ENCODE peak calls at places on chromosomes 16 and 17, in four cellular contexts. One of them, this sample, is unnamed.
A peak's percentile ranks its signal among the peaks of the same experiment; 100 is the strongest.

GRCh38 chr16:17328971-17329370 is 141.8 kb downstream of the XYLT1 start:
- DNase-seq in coronary artery: no peak
- DNase-seq in HFFc6: no peak
- DNase-seq in IMR-90: no peak
- DNase-seq in this sample: no peak

GRCh38 chr16:88969361-88969831 is 7.6 kb downstream of the CBFA2T3 start:
- DNase-seq in IMR-90: no peak
- DNase-seq in coronary artery: no peak
- DNase-seq in HFFc6: no peak
- DNase-seq in this sample: peak; percentile 59

GRCh38 chr17:2218426-2218825 is 85.2 kb downstream of the SMG6 start:
- DNase-seq in IMR-90: no peak
- DNase-seq in HFFc6: no peak
- DNase-seq in coronary artery: no peak
- DNase-seq in this sample: no peak

GRCh38 chr16:67528222-67528869 is at the start of gene RIPOR1:
- DNase-seq in HFFc6: no peak
- DNase-seq in IMR-90: no peak
- DNase-seq in coronary artery: peak; percentile 84
- DNase-seq in this sample: peak; percentile 89

GRCh38 chr17:37483311-37484039 is 6.2 kb upstream of the DUSP14 start:
- DNase-seq in HFFc6: peak; percentile 89
- DNase-seq in coronary artery: no peak
- DNase-seq in IMR-90: peak; percentile 98
- DNase-seq in this sample: peak; percentile 26

GRCh38 chr17:77523562-77523961 is 382.8 kb downstream of the SEC14L1 start:
- DNase-seq in HFFc6: no peak
- DNase-seq in IMR-90: no peak
- DNase-seq in coronary artery: peak; percentile 21
- DNase-seq in this sample: no peak

GRCh38 chr17:29722411-29723198 is 99.9 kb upstream of the CORO6 start:
- DNase-seq in IMR-90: peak; percentile 73
- DNase-seq in coronary artery: no peak
- DNase-seq in HFFc6: no peak
- DNase-seq in this sample: peak; percentile 73

GRCh38 chr16:56851671-56852400 is 13.2 kb upstream of the SLC12A3 start:
- DNase-seq in HFFc6: no peak
- DNase-seq in IMR-90: peak; percentile 50
- DNase-seq in coronary artery: no peak
- DNase-seq in this sample: no peak

GRCh38 chr17:671076-671762 is 43.4 kb downstream of the VPS53 start:
- DNase-seq in coronary artery: no peak
- DNase-seq in IMR-90: no peak
- DNase-seq in HFFc6: no peak
- DNase-seq in this sample: no peak

GRCh38 chr17:59858167-59858790 is 34.5 kb downstream of the TUBD1 start:
- DNase-seq in HFFc6: no peak
- DNase-seq in IMR-90: peak; percentile 23
- DNase-seq in coronary artery: no peak
- DNase-seq in this sample: no peak

GRCh38 chr16:84487358-84487757 is 17.1 kb downstream of the MEAK7 start:
- DNase-seq in coronary artery: peak; percentile 58
- DNase-seq in HFFc6: no peak
- DNase-seq in IMR-90: no peak
- DNase-seq in this sample: no peak

DNA sequence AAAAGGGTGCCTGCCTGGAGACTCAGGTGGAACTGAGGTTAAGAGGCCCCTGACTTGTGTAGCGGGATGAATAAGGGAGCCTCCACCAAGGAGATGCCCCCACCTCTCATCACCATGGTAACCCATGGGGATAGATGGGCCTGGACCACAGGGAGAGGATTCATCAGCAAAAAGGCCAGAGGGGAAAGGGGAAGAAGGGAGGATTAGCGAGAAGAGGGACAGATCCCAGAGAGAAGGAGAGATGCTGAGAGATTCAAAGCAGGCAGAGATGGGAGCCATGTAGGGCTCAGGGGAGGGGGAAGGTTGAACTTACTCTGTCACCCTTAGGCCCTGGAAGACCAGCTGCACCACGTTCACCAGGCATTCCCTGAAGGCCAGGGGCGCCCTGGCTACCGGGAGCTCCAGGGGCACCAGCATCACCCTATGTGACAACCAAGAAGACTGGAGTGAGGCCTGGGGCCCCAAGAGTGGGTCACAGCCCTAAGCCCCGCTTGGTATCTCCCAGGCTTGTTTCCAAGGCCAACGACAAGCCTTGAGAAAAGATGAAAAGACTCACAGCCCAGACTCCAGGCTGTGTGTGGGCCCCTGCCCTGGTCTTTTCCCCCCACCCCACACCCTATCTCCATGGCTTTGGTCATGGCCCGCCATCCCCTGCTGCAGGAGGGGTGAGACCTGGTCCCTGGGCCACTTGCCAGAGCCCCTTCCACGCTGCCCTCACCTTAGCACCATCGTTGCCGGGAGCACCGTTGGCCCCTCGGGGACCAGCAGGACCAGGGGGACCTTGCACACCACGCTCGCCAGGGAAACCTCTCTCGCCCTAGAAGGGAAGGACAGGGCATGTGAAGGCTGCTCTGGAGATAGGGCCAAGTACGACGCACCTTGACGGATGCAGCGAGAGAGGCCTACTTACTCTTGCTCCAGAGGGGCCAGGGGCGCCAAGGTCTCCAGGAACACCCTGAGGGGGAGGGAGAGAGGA is 10.1 kb downstream of the COL1A1 start:
- DNase-seq in HFFc6: peak; percentile 57
- DNase-seq in coronary artery: no peak
- DNase-seq in IMR-90: peak; percentile 82
- DNase-seq in this sample: no peak
- TF ChIP-seq CTCF in HFFc6: no peak
- TF ChIP-seq CTCF in coronary artery: no peak
- TF ChIP-seq CTCF in IMR-90: no peak
- TF ChIP-seq CTCF in this sample: no peak

DNA sequence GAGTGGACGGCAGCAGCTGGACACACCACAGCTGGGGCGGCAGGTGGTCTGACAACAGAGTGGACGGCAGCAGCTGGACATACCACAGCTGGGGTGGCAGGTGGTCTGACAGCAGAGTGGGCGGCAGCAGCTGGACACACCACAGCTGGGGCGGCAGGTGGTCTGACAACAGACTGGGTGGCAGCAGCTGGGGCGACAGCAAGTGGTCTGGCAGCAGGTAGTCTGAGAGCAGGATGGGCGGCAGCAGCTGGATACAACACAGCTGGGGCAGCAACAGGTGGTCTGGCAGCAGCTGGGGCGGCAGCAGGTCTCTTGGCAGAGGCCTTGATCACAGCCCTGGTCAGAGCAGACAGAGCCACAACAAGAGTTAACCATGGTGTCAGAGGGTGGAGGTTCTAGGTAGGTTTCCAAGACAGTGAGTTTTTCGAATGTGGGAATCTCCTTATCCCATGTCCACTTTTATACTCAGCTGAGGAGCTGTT is at the start of gene KRTAP4-1:
- DNase-seq in IMR-90: no peak
- DNase-seq in HFFc6: no peak
- DNase-seq in coronary artery: no peak
- DNase-seq in this sample: no peak
- TF ChIP-seq CTCF in IMR-90: no peak
- TF ChIP-seq CTCF in HFFc6: no peak
- TF ChIP-seq CTCF in coronary artery: no peak
- TF ChIP-seq CTCF in this sample: no peak

DNA sequence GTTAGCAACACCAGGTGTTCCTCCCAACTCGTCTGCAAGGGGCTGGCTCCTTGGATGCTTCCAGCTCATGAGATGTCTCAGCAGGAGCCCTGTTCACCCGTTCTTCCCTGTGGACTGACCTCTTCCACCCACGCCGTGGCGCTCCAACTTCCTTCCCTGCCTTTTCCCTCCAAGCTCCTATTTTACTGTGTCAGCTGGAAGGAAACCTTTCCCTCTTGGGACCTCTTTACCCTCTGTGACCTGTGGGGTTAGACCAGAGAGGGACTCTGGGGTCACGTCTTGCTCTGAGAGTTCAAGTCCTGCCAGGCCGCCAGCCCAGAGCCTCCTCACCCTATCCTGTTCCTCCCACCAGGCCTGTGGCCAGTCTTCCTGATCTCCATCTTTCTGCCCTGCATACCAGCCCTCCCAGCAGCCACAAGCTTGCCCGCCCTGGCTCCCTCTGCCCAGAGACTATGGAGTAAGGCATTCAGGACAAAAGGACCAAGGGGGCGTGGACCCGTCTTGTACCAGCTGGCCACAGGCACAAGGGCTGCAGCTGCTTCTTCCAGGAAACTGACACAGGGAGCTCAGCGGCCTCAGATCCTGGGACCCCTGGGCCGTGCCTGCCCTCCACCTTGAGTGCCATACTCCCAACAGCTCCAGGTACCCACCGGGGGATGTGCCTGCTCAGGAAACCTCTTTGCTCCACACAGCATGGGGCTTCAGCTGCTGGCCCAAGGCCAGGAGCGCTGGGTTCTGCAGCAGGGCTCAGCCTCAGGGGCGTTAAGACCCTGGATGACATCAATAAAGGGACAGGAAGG is 3.0 kb downstream of the PAQR4 start:
- DNase-seq in coronary artery: no peak
- DNase-seq in HFFc6: no peak
- DNase-seq in IMR-90: no peak
- DNase-seq in this sample: no peak
- TF ChIP-seq CTCF in coronary artery: no peak
- TF ChIP-seq CTCF in HFFc6: no peak
- TF ChIP-seq CTCF in IMR-90: no peak
- TF ChIP-seq CTCF in this sample: no peak

DNA sequence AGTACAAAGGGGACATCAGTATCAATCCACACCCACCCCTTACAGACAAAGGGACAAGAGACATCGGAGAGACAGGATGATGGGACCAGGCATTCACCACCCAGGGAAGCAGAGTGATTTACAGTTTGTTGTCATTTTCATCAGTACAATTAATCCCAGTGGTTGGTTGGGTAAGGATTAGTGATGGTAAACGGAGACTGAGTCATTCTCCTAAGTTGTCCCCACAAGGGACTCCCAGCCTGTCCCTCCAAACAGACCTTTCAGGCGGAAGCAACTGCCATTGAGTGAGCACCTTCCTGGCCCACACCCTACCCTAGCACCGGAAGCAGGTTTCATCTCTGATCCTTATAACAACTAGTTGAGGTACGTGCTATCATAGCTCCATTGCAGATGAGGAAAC is 11.2 kb downstream of the PPL start:
- DNase-seq in coronary artery: no peak
- DNase-seq in HFFc6: no peak
- DNase-seq in IMR-90: no peak
- DNase-seq in this sample: no peak
- TF ChIP-seq CTCF in coronary artery: no peak
- TF ChIP-seq CTCF in HFFc6: no peak
- TF ChIP-seq CTCF in IMR-90: no peak
- TF ChIP-seq CTCF in this sample: no peak

DNA sequence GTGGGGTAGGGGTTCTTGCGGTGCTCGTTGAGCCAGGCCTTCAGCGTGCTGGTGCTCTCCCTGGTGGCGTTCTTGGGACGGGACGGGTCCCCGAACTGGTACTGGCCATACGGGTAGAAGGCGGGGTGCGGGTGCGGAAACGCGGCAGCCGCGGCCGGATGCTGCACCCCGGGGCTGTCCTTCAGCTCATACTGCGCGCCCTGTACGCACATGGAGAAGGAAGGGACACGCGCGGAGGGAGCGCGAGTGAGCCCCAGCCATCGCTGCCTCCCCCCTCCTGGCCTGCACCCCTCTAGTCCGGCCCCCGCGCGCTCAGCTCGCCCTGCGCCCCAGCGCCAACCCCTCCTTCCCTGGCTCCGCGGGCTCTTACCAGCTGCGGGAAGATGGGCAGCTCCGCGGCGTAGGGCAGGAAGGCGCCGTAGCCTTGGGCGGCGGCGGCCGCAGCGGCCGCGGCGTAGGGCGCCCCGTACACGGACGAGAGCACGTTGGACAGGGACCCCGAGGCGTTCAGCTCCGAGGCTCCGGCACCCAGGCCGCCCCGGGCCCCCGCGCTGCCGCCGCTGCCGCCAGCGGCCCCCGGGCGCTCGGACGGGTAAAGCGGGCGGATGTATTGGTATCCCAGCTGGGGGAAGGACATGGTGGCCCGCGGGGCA is 1.0 kb downstream of the IRX3 start:
- DNase-seq in IMR-90: no peak
- DNase-seq in HFFc6: peak; percentile 62
- DNase-seq in coronary artery: no peak
- DNase-seq in this sample: peak; percentile 36
- TF ChIP-seq CTCF in IMR-90: no peak
- TF ChIP-seq CTCF in HFFc6: peak; percentile 40
- TF ChIP-seq CTCF in coronary artery: no peak
- TF ChIP-seq CTCF in this sample: no peak

GRCh38 chr17:13598353-13599167 is 3.2 kb downstream of the HS3ST3A1 start:
- DNase-seq in IMR-90: no peak
- DNase-seq in HFFc6: no peak
- DNase-seq in coronary artery: no peak
- DNase-seq in this sample: no peak

GRCh38 chr17:13599168-13599577 is 2.6 kb downstream of the HS3ST3A1 start:
- DNase-seq in IMR-90: no peak
- DNase-seq in coronary artery: no peak
- DNase-seq in HFFc6: no peak
- DNase-seq in this sample: no peak

GRCh38 chr17:13599808-13600398 is 1.8 kb downstream of the HS3ST3A1 start:
- DNase-seq in coronary artery: no peak
- DNase-seq in HFFc6: no peak
- DNase-seq in IMR-90: peak; percentile 28
- DNase-seq in this sample: no peak

GRCh38 chr17:13596241-13596941 is 5.3 kb downstream of the HS3ST3A1 start:
- DNase-seq in IMR-90: no peak
- DNase-seq in HFFc6: no peak
- DNase-seq in coronary artery: no peak
- DNase-seq in this sample: no peak

GRCh38 chr17:13597723-13598347 is 3.9 kb downstream of the HS3ST3A1 start:
- DNase-seq in IMR-90: peak; percentile 64
- DNase-seq in coronary artery: no peak
- DNase-seq in HFFc6: peak; percentile 54
- DNase-seq in this sample: peak; percentile 56
- TF ChIP-seq CTCF in IMR-90: peak; percentile 56
- TF ChIP-seq CTCF in coronary artery: no peak
- TF ChIP-seq CTCF in HFFc6: peak; percentile 85
- TF ChIP-seq CTCF in this sample: peak; percentile 41